ENCODE peak calls at places on chromosomes 3 and 15, in eight cellular contexts. H is PC-3; M is CD8-positive, alpha-beta T cell; C is uterus; Z is colonic mucosa; N is Peyer's patch; U is astrocyte; I is upper lobe of right lung. V is an unnamed sample. For H3K4me1, the result is how much of the 10 kb centered on the place peaks cover.

GRCh38 chr3:194481103-194481502 is 5.7 kb downstream of the ATP13A3 start:
- DNase-seq in H (peak), M (no peak), C (no peak), Z (no peak), N (no peak), U (peak), I (no peak), V (no peak)

GRCh38 chr3:170622369-170623159 is 36.7 kb upstream of the SLC7A14 start:
- DNase-seq in H (no peak), M (no peak), C (peak), Z (peak), N (no peak), U (peak), I (no peak), V (no peak)

GRCh38 chr3:63390831-63391230 is 112.7 kb downstream of the SYNPR start:
- DNase-seq in H (peak), M (no peak), C (no peak), Z (no peak), N (no peak), U (peak), I (no peak), V (no peak)

GRCh38 chr3:132445812-132446211 is 28.5 kb downstream of the DNAJC13 start:
- DNase-seq in H (peak), M (no peak), C (no peak), Z (no peak), N (no peak), U (no peak), I (no peak), V (no peak)

GRCh38 chr3:129654126-129654525 is 47.6 kb upstream of the PLXND1 start:
- DNase-seq in H (no peak), M (no peak), C (no peak), Z (no peak), N (no peak), U (peak), I (no peak), V (no peak)

GRCh38 chr3:174949523-174949922 is 90.4 kb downstream of the NAALADL2 start:
- DNase-seq in H (peak), M (no peak), C (no peak), Z (no peak), N (no peak), U (peak), I (no peak), V (no peak)

GRCh38 chr15:79243723-79244122 is 38.8 kb upstream of the ANKRD34C start:
- DNase-seq in H (no peak), M (no peak), C (no peak), Z (no peak), N (no peak), U (no peak), I (no peak), V (no peak)

GRCh38 chr15:36682091-36682490 is 102.7 kb downstream of the CDIN1 start:
- DNase-seq in H (peak), M (no peak), C (no peak), Z (no peak), N (no peak), U (peak), I (no peak), V (no peak)

GRCh38 chr15:63600001-63600645 is 2.9 kb downstream of the FBXL22 start:
- DNase-seq in H (peak), M (no peak), C (no peak), Z (peak), N (no peak), U (no peak), I (no peak), V (peak)

GRCh38 chr3:178353292-178353814 is 182.9 kb upstream of the KCNMB2 start:
- DNase-seq in H (no peak), M (no peak), C (no peak), Z (no peak), N (no peak), U (peak), I (no peak), V (no peak)

GRCh38 chr3:178352300-178353021 is 183.8 kb upstream of the KCNMB2 start:
- DNase-seq in H (peak), M (no peak), C (no peak), Z (no peak), N (no peak), U (peak), I (no peak), V (no peak)

GRCh38 chr3:178345944-178346343 is 190.3 kb upstream of the KCNMB2 start:
- DNase-seq in H (no peak), M (no peak), C (no peak), Z (no peak), N (no peak), U (no peak), I (no peak), V (no peak)

GRCh38 chr3:178350763-178351162 is 185.5 kb upstream of the KCNMB2 start:
- DNase-seq in H (no peak), M (no peak), C (no peak), Z (no peak), N (no peak), U (no peak), I (no peak), V (no peak)
- H3K4me1 ChIP-seq in H (under half), M (under half), C (under half), Z (under half), N (under half), U (under half), I (under half), V (under half)

DNA sequence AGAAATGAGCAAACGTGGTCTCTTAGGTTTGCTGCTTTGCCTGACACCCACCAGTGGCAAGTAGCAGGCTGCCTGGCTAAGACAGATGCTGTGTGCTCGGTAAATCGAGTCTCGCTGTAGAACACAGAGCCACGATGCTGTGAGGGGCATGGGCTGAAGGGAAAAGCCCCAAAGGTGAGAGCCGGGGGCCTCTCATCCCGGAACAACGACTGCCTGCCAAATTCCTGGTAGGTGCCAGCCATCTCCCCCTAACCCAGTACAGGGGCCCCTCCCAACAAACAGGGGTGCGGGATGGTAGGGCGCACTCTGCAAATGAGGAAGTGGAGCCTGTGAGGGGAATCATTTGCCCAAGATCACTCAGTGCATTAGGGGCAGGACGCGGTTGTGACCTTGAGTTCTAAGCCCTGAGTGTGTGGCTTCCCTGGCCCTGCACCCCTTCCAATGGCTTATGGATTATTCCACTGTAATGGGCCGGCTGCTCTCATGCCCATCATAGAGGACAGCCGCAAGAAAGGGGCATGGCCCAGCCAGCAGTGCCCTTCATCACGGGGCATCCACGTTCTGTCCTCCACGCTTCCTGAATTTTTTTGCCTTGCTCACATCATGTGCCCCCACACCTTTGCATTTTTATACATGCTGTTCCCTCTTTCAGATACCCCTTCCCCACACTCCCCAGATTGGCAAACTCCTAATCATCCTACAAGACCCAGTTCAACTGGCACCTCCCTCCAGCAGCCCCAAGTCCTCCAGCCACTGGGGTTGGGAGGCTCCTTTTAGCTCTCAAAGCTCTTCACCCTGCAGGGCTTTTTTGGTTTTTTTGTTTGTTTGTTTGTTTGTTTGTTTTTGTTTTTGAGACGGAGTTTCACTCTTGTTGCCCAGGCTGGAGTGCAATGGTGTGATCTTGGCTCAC is 125.4 kb downstream of the NUP210 start:
- DNase-seq in H (no peak), M (no peak), C (no peak), Z (no peak), N (no peak), U (no peak), I (peak), V (no peak)
- H3K4me1 ChIP-seq in H (under half), M (under half), C (under half), Z (under half), N (under half), U (under half), I (under half), V (under half)

DNA sequence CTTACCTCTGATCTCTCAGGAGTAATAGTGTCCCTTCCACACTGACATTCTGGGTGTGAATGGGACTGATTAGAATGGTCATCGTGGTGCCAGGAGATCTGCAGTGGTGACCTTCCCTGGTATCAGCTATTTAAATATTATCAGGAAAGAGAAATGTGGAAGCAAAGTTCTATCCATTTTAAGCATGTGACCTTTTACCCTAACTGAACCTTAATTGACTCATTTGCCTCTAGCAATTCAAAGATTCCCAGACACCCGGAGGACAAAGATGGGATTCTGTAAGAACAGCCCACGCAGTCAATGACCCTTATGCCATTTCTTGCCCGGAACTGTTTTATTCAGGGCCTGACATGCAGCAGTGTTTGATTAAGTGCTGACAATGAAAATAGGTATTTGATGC is 10.3 kb downstream of the LIPC start:
- DNase-seq in H (peak), M (no peak), C (no peak), Z (no peak), N (no peak), U (peak), I (no peak), V (no peak)
- H3K4me1 ChIP-seq in H (under half), M (under half), C (under half), Z (under half), N (under half), U (under half), I (under half), V (under half)

DNA sequence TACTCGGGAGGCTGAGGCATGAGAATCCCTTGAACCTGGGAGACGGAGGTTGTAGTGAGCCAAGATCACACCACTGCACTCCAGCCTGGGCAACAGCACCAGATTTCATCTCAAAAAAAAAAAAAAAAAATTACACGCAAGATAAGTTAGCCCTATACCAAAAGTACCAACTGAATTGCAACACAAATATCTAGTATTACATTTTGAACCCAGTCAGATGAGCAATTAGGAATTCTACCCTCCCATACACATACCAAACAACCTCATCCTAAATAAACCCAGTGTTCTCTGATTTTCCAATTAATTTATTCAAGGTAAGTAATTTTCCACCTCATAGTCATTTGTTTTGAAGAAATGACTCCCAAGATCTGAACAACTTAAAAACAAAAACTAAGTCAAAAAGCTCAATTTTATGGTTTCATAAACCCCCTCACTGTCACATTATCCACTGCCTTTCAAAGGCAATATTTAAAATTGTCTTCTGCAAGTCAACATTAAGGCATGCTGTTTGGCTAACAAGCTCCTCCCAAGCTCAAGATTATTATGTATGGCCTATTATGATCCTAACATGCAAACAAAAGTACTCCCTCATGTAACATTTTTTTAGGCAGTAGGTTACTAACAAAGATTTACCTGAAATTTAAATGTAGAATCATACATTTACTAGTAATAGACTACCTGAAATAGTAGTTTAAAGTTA is 4.5 kb downstream of the RAF1 start:
- DNase-seq in H (peak), M (no peak), C (no peak), Z (no peak), N (no peak), U (no peak), I (no peak), V (no peak)
- H3K4me1 ChIP-seq in H (under half), M (under half), C (under half), Z (under half), N (under half), U (under half), I (half or more), V (under half)

GRCh38 chr3:16883726-16884083 is 1.1 kb upstream of the PLCL2 start:
- DNase-seq in H (no peak), M (no peak), C (no peak), Z (no peak), N (no peak), U (no peak), I (no peak), V (no peak)
- H3K4me1 ChIP-seq in H (under half), M (under half), C (under half), Z (under half), N (under half), U (under half), I (under half), V (under half)

DNA sequence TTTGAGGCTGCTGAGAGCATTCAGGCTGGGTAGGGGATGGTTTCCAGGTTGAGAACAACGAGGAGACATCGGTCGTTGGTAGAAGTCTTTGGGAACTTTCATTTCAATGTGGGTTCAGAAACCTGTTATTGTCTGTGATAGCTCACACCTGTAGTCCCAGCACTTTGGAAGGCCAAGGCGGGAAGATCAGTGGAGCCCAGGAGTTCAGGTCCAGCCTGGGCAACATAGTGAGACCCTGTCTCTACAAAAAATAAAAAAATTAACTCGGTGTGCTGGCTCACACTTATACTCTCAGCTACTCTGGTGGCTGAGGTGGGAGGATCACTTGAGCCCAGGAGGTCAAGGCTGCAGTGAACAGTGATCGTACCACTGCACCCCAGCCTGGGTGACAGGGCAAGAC is 988 bp upstream of the RNF168 start:
- DNase-seq in H (no peak), M (no peak), C (no peak), Z (no peak), N (no peak), U (no peak), I (no peak), V (no peak)
- H3K4me1 ChIP-seq in H (under half), M (under half), C (under half), Z (under half), N (under half), U (under half), I (under half), V (under half)

GRCh38 chr3:53153267-53153823 is 7.7 kb upstream of the PRKCD start:
- DNase-seq in H (no peak), M (no peak), C (no peak), Z (no peak), N (no peak), U (no peak), I (no peak), V (no peak)
- H3K4me1 ChIP-seq in H (half or more), M (under half), C (under half), Z (under half), N (under half), U (under half), I (under half), V (under half)

GRCh38 chr3:32818431-32819085 is 761 bp downstream of the TRIM71 start:
- DNase-seq in H (no peak), M (no peak), C (no peak), Z (no peak), N (no peak), U (no peak), I (peak), V (peak)

GRCh38 chr3:32816439-32817194 is 1.2 kb upstream of the TRIM71 start:
- DNase-seq in H (no peak), M (no peak), C (no peak), Z (no peak), N (no peak), U (no peak), I (peak), V (no peak)

GRCh38 chr3:32815812-32816438 is 1.9 kb upstream of the TRIM71 start:
- DNase-seq in H (no peak), M (no peak), C (no peak), Z (no peak), N (no peak), U (no peak), I (no peak), V (no peak)

GRCh38 chr3:32817561-32818430 is at the start of gene TRIM71:
- DNase-seq in H (no peak), M (no peak), C (no peak), Z (no peak), N (no peak), U (no peak), I (peak), V (no peak)

DNA sequence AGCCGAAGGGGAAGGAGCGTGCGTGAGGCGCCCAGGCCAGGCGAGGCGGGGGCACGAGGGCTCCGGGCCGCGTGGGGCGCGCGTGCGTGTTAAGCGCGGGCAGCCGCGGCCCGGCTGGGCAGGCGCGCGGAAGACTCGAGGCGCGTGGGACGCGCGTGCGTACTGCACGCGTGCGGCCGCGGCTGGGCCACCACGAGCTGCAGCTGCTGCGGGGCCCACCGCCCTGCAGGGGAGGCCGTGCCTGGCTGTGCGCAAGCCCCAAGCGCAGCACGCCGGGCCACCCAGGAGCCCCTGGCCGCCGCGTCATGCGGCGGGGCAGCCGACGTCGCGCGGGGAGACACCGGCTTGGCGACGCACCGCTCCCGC is 619 bp upstream of the TRIM71 start:
- DNase-seq in H (no peak), M (no peak), C (no peak), Z (no peak), N (no peak), U (no peak), I (peak), V (no peak)
- H3K4me1 ChIP-seq in H (under half), M (under half), C (under half), Z (under half), N (under half), U (under half), I (under half), V (under half)